ENCODE peak calls at places on chromosomes 11 and 22, in five cellular contexts. Z is GM12865, I is AG08396, U is foreskin fibroblast, C is amniotic stem cell. W is an unnamed sample.

GRCh38 chr11:112753706-112754105 is 207.5 kb upstream of the NCAM1 start:
- DNase-seq in Z (no peak), I (no peak), U (no peak), C (no peak), W (no peak)

GRCh38 chr11:63869686-63870085 is 30.8 kb downstream of the MARK2 start:
- DNase-seq in Z (peak), I (no peak), U (no peak), C (no peak), W (no peak)

GRCh38 chr11:65429069-65429681 is 6.6 kb downstream of the NEAT1 start:
- DNase-seq in Z (peak), I (peak), U (peak), C (no peak), W (no peak)

GRCh38 chr11:134283461-134284230 is 7.5 kb downstream of the GLB1L3 start:
- DNase-seq in Z (no peak), I (no peak), U (no peak), C (no peak), W (no peak)

GRCh38 chr22:36589856-36590255 is 60.9 kb upstream of the EIF3D start:
- DNase-seq in Z (no peak), I (no peak), U (peak), C (no peak), W (no peak)

GRCh38 chr11:116231540-116231939 is 541.2 kb downstream of the BUD13 start:
- DNase-seq in Z (no peak), I (no peak), U (no peak), C (no peak), W (no peak)

GRCh38 chr11:23865341-23865975 is 631.4 kb upstream of the LUZP2 start:
- DNase-seq in Z (no peak), I (no peak), U (peak), C (no peak), W (no peak)

GRCh38 chr22:49966716-49967332 is 6.3 kb downstream of the PIM3 start:
- DNase-seq in Z (no peak), I (no peak), U (peak), C (no peak), W (no peak)

GRCh38 chr11:67102664-67103063 is 16.4 kb upstream of the KDM2A start:
- DNase-seq in Z (no peak), I (no peak), U (no peak), C (no peak), W (no peak)

GRCh38 chr22:23180893-23181762 is 819 bp downstream of the BCR start:
- DNase-seq in Z (peak), I (peak), U (no peak), C (no peak), W (no peak)

GRCh38 chr11:18524248-18524647 is 2.5 kb downstream of the TSG101 start:
- DNase-seq in Z (no peak), I (no peak), U (no peak), C (no peak), W (no peak)

GRCh38 chr11:31802990-31803812 is 7.9 kb downstream of the PAX6 start:
- DNase-seq in Z (peak), I (no peak), U (no peak), C (no peak), W (no peak)

GRCh38 chr11:73402834-73403185 is 26.6 kb downstream of the RELT start:
- DNase-seq in Z (peak), I (peak), U (peak), C (no peak), W (no peak)

GRCh38 chr11:32561835-32562234 is 21.8 kb upstream of the EIF3M start:
- DNase-seq in Z (no peak), I (no peak), U (no peak), C (no peak), W (no peak)

GRCh38 chr11:94450061-94450460 is 43.6 kb downstream of the MRE11 start:
- DNase-seq in Z (no peak), I (no peak), U (peak), C (no peak), W (no peak)

GRCh38 chr11:122202951-122203456 is 87.0 kb upstream of the BLID start:
- DNase-seq in Z (peak), I (peak), U (peak), C (no peak), W (peak)